ENCODE peak calls at places on chromosomes 5 and 9, in nine cellular contexts. N is ovary, P is fibroblast of villous mesenchyme, Q is heart right ventricle, E is heart left ventricle, H is gastrocnemius medialis, S is pancreas, T is right lobe of liver, C is GM13976. V is an unnamed sample.

GRCh38 chr9:124457887-124458431 is 7.7 kb downstream of the ADGRD2 start:
- DNase-seq in C (no peak), Q (no peak), T (no peak), N (no peak), E (no peak), S (peak), H (no peak), P (no peak), V (no peak)

GRCh38 chr5:36944607-36945225 is 68.1 kb downstream of the NIPBL start:
- DNase-seq in E (no peak), P (peak), T (no peak), Q (no peak), S (no peak), H (no peak), N (no peak), C (peak), V (no peak)

GRCh38 chr9:88092699-88093359 is 45.4 kb downstream of the SPATA31C2 start:
- DNase-seq in Q (no peak), E (peak), H (no peak), S (no peak), C (no peak), N (no peak), T (peak), P (peak), V (no peak)

GRCh38 chr5:42131081-42131480 is 206.0 kb downstream of the FBXO4 start:
- DNase-seq in T (no peak), H (no peak), E (no peak), P (no peak), S (no peak), C (no peak), Q (no peak), N (no peak), V (no peak)

GRCh38 chr9:130295945-130296782 is 30.6 kb downstream of the HMCN2 start:
- DNase-seq in T (no peak), H (no peak), E (peak), Q (no peak), S (peak), C (no peak), N (no peak), P (no peak), V (no peak)

GRCh38 chr5:102306121-102306520 is 10.0 kb upstream of the SLCO4C1 start:
- DNase-seq in Q (no peak), S (no peak), N (no peak), E (no peak), C (no peak), P (no peak), T (no peak), H (no peak), V (no peak)

GRCh38 chr5:10801931-10802674 is 41.1 kb upstream of the DAP start:
- DNase-seq in Q (no peak), N (no peak), T (no peak), S (no peak), P (no peak), E (no peak), C (no peak), H (no peak), V (no peak)

GRCh38 chr5:15544039-15544438 is 44.1 kb downstream of the FBXL7 start:
- DNase-seq in C (no peak), H (no peak), S (no peak), N (no peak), T (no peak), P (no peak), Q (no peak), E (peak), V (no peak)

GRCh38 chr5:72467987-72468386 is 39.2 kb downstream of the ZNF366 start:
- DNase-seq in Q (no peak), S (no peak), C (no peak), T (no peak), P (peak), E (no peak), N (no peak), H (no peak), V (no peak)

GRCh38 chr5:20224046-20224445 is 236.0 kb upstream of the CDH18 start:
- DNase-seq in C (no peak), H (no peak), E (no peak), T (no peak), P (no peak), Q (no peak), N (no peak), S (no peak), V (no peak)

GRCh38 chr5:1642621-1643061 is 118.9 kb upstream of the LPCAT1 start:
- DNase-seq in H (no peak), Q (no peak), E (no peak), N (no peak), P (no peak), S (peak), C (peak), T (no peak), V (no peak)

GRCh38 chr9:89640391-89640790 is 35.6 kb downstream of the GADD45G start:
- DNase-seq in C (no peak), N (no peak), P (no peak), H (no peak), T (no peak), S (peak), E (peak), Q (no peak), V (no peak)

GRCh38 chr5:69265931-69266330 is 31.2 kb downstream of the CDK7 start:
- DNase-seq in S (no peak), T (no peak), P (no peak), C (no peak), E (no peak), Q (no peak), N (no peak), H (no peak), V (peak)
- TF ChIP-seq CTCF in S (no peak), T (no peak), P (peak), C (peak), E (no peak), Q (no peak), N (no peak), H (no peak), V (no peak)

GRCh38 chr9:32703635-32704034 is 68.2 kb upstream of the TAF1L start:
- DNase-seq in C (no peak), S (no peak), E (no peak), P (no peak), Q (no peak), H (no peak), N (no peak), T (no peak), V (no peak)
- TF ChIP-seq CTCF in C (no peak), S (no peak), E (no peak), P (peak), Q (no peak), H (no peak), N (no peak), T (peak), V (no peak)

GRCh38 chr5:120684749-120685415 is 220.8 kb downstream of the PRR16 start:
- DNase-seq in Q (no peak), S (no peak), C (no peak), H (no peak), T (no peak), N (no peak), E (no peak), P (peak), V (peak)
- TF ChIP-seq CTCF in Q (no peak), S (no peak), C (no peak), H (no peak), T (no peak), N (no peak), E (no peak), P (peak), V (no peak)

GRCh38 chr5:61765471-61765870 is 433.4 kb downstream of the ZSWIM6 start:
- DNase-seq in Q (no peak), T (no peak), S (no peak), P (no peak), C (no peak), E (no peak), N (no peak), H (no peak), V (no peak)

GRCh38 chr5:61771062-61771461 is 439.0 kb downstream of the ZSWIM6 start:
- DNase-seq in C (no peak), E (no peak), Q (no peak), S (no peak), T (no peak), N (no peak), P (no peak), H (no peak), V (no peak)

GRCh38 chr5:61767231-61768080 is 435.4 kb downstream of the ZSWIM6 start:
- DNase-seq in E (no peak), T (no peak), H (no peak), S (no peak), N (no peak), P (no peak), C (no peak), Q (no peak), V (no peak)

GRCh38 chr5:61766141-61766540 is 434.1 kb downstream of the ZSWIM6 start:
- DNase-seq in E (no peak), H (no peak), C (no peak), Q (no peak), S (no peak), T (no peak), P (no peak), N (no peak), V (no peak)

GRCh38 chr5:61768692-61769281 is 436.7 kb downstream of the ZSWIM6 start:
- DNase-seq in Q (no peak), C (peak), N (no peak), P (peak), S (no peak), T (peak), E (no peak), H (no peak), V (peak)
- TF ChIP-seq CTCF in Q (no peak), C (peak), N (no peak), P (peak), S (no peak), T (peak), E (no peak), H (no peak), V (peak)

GRCh38 chr5:152592416-152592815 is 187.3 kb upstream of the NMUR2 start:
- DNase-seq in T (no peak), P (no peak), Q (no peak), S (no peak), C (no peak), E (no peak), N (no peak), H (no peak), V (no peak)
- TF ChIP-seq CTCF in T (no peak), P (no peak), Q (no peak), S (no peak), C (no peak), E (no peak), N (no peak), H (no peak), V (no peak)

GRCh38 chr5:148653840-148654781 is at the start of gene HTR4:
- DNase-seq in P (no peak), E (no peak), T (peak), C (no peak), N (no peak), H (no peak), Q (peak), S (peak), V (peak)
- TF ChIP-seq CTCF in P (no peak), E (no peak), T (no peak), C (no peak), N (no peak), H (no peak), Q (no peak), S (no peak), V (no peak)

GRCh38 chr5:579211-579610 is 32.9 kb upstream of the CEP72 start:
- DNase-seq in S (no peak), P (no peak), C (no peak), T (no peak), N (no peak), Q (no peak), E (no peak), H (no peak), V (no peak)
- TF ChIP-seq CTCF in S (no peak), P (no peak), C (no peak), T (no peak), N (no peak), Q (no peak), E (no peak), H (no peak), V (no peak)